ENCODE peak calls at places on chromosomes 16 and 17, in four cellular contexts. V is BJ; C is choroid plexus epithelial cell; O is CD4-positive, alpha-beta T cell. H is an unnamed sample.

GRCh38 chr17:46940692-46941404 is 17.9 kb downstream of the GOSR2 start:
- DNase-seq in V (no peak), C (peak), O (peak), H (peak)

GRCh38 chr16:80723091-80723490 is 81.3 kb downstream of the CDYL2 start:
- DNase-seq in V (no peak), C (no peak), O (no peak), H (no peak)

GRCh38 chr17:59423137-59423703 is 91.8 kb downstream of the YPEL2 start:
- DNase-seq in V (no peak), C (peak), O (no peak), H (no peak)

GRCh38 chr17:4327638-4328037 is 38.8 kb downstream of the UBE2G1 start:
- DNase-seq in V (peak), C (no peak), O (no peak), H (no peak)

GRCh38 chr17:44934745-44935105 is 12.8 kb downstream of the KIF18B start:
- DNase-seq in V (no peak), C (no peak), O (no peak), H (no peak)

GRCh38 chr16:81848306-81848853 is 69.3 kb downstream of the PLCG2 start:
- DNase-seq in V (no peak), C (no peak), O (no peak), H (no peak)

GRCh38 chr16:54194008-54194731 is 92.4 kb downstream of the IRX3 start:
- DNase-seq in V (no peak), C (peak), O (no peak), H (no peak)

GRCh38 chr17:7204335-7204734 is 15.3 kb downstream of the DLG4 start:
- DNase-seq in V (no peak), C (no peak), O (no peak), H (peak)

GRCh38 chr17:82924812-82925211 is 85.0 kb upstream of the ZNF750 start:
- DNase-seq in V (no peak), C (peak), O (no peak), H (no peak)

GRCh38 chr16:67183-67791 is 5.1 kb downstream of the RHBDF1 start:
- DNase-seq in V (no peak), C (no peak), O (no peak), H (no peak)

GRCh38 chr17:57751971-57752905 is 7.1 kb upstream of the CCDC182 start:
- DNase-seq in V (no peak), C (no peak), O (no peak), H (no peak)

GRCh38 chr17:32323784-32324590 is 18.0 kb downstream of the C17orf75 start:
- DNase-seq in V (no peak), C (peak), O (no peak), H (no peak)

GRCh38 chr17:74037320-74037719 is 166.2 kb upstream of the RPL38 start:
- DNase-seq in V (no peak), C (peak), O (no peak), H (no peak)

GRCh38 chr17:58084317-58084981 is 1.2 kb downstream of the DYNLL2 start:
- DNase-seq in V (no peak), C (peak), O (peak), H (no peak)

DNA sequence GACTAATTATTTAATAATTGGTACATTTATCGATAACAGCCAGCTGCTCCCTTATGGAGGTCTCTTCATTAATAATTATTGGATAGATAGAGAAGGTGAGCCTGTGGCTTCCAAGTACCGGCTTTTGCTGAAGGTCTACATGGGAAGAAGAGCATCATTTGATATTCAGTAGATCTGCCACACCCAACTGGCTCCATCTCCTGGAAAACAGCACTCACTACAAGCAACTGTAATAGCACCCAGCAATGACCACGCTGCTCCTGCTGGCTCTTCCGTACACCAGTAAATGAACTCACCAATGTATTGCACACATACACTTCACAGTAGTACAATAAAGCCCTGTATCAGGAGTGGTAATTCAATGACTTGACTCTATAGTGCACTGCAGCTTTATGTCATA is 19.5 kb downstream of the MARVELD3 start:
- DNase-seq in V (no peak), C (peak), O (no peak), H (no peak)
- TF ChIP-seq CTCF in V (peak), C (peak), O (peak), H (peak)

GRCh38 chr16:89922884-89923639 is at the start of gene TUBB3:
- DNase-seq in V (no peak), C (peak), O (no peak), H (peak)
- TF ChIP-seq CTCF in V (no peak), C (no peak), O (no peak), H (no peak)

GRCh38 chr17:56648814-56649213 is 55.3 kb downstream of the NOG start:
- DNase-seq in V (no peak), C (no peak), O (no peak), H (no peak)

GRCh38 chr17:56656961-56657360 is 63.5 kb downstream of the NOG start:
- DNase-seq in V (no peak), C (no peak), O (no peak), H (no peak)

GRCh38 chr17:56652608-56653007 is 59.1 kb downstream of the NOG start:
- DNase-seq in V (no peak), C (no peak), O (no peak), H (no peak)

GRCh38 chr17:56658648-56659047 is 65.1 kb downstream of the NOG start:
- DNase-seq in V (no peak), C (no peak), O (no peak), H (no peak)

DNA sequence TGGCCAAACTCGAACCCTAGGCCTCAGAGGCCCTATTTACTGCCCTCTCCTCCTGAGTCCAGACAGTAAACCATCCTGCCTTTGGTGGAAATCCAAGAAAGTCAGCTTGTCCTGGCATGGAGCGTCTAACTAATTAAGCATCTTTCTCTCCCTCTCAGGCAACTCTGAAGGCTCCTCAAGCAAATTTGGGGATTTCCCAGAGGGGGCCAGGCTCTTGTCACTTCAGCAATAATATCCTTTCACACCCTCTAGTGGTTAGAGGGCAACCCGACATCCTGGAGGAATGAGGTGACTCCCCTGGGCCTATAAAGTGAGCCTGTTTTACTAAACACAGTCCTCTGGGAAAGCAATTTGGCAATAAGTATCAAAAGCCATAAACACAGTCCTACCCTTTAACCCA is 60.4 kb downstream of the NOG start:
- DNase-seq in V (no peak), C (peak), O (peak), H (no peak)
- TF ChIP-seq CTCF in V (peak), C (peak), O (peak), H (peak)

DNA sequence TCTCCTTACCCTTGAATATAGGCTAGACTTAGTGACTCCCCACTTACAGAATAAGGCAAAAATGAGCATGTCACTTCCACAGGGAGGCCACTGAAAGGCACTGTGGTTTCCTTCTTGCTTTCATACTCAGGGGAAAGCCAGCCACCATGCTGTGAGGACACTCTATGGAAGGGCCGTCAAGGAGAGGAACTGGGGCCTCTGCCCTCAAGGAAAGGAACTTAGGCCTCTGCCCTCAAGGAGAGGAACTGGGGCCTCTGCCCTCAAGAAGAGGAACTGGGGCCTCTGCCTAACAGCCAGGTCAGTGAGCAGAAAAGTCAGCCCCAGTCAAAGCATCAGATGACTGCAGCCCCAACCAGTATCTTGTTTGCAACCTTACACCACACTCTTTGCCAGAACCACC is 30.1 kb downstream of the VPS35 start:
- DNase-seq in V (no peak), C (peak), O (no peak), H (no peak)
- TF ChIP-seq CTCF in V (no peak), C (peak), O (no peak), H (no peak)

GRCh38 chr17:80605326-80606066 is 60.9 kb downstream of the RPTOR start:
- DNase-seq in V (no peak), C (no peak), O (peak), H (no peak)
- TF ChIP-seq CTCF in V (no peak), C (no peak), O (no peak), H (no peak)

GRCh38 chr16:72937360-72937759 is 110.6 kb downstream of the ZFHX3 start:
- DNase-seq in V (no peak), C (no peak), O (no peak), H (no peak)

GRCh38 chr16:72937916-72938315 is 110.0 kb downstream of the ZFHX3 start:
- DNase-seq in V (no peak), C (no peak), O (no peak), H (no peak)

GRCh38 chr16:72940886-72941285 is 107.0 kb downstream of the ZFHX3 start:
- DNase-seq in V (no peak), C (no peak), O (no peak), H (no peak)

GRCh38 chr16:72938426-72939164 is 109.3 kb downstream of the ZFHX3 start:
- DNase-seq in V (no peak), C (peak), O (no peak), H (no peak)

DNA sequence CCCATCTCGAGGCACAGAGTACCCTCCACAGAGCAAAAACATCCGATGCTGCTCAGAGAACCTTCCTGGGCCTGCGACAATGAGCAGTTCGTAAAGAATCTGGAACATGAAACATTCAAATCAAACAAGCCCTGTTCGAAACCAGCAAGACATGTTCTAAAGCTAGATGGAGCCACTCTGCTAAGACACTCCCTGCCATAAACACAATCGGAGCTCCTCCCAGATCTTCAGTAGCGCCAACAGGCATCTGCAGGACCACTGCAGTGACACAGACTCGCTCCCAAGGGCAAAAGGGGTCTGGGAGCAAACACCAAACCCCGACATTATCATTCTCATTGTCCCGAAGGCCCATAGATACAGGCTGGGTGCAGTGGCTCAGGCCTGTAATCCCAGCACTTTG is 108.7 kb downstream of the ZFHX3 start:
- DNase-seq in V (no peak), C (peak), O (no peak), H (no peak)
- TF ChIP-seq CTCF in V (peak), C (peak), O (no peak), H (no peak)

DNA sequence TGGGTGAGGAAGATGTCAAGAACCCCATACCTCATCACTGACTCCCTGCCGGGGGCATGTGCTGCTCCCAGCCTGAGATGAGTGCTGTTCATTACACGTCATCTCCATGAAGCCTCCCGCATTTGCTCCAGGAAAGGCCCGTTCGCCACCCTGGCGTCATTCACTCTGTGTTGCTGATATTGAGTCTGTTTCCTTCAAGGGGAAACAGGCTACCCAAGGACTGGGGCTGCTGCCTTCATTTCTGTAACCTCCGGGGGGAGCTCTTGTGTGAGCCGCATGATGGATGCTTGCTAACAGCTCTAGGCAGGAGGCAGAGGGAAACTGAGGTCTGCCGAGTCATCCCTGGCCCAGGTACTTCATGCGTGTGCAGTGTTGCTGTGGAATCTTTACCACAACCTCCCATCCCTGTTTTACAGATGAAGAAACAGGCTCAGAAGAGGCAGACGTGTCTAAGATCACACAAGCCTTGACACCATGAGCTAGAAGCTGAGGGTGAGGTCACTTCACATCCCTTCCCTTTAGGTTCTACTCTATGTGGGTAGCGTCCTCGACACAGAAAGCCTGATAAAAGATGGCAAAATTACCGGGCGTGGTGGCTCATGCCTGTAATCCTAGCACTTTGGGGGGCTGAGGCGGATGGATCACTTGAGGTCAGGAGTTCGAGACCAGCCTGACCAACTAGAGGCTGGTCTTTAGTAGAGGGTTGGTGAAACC is 3.5 kb upstream of the ARMC5 start:
- DNase-seq in V (no peak), C (peak), O (no peak), H (no peak)
- TF ChIP-seq CTCF in V (peak), C (peak), O (no peak), H (peak)